ENCODE peak calls at places on chromosome 18, in five cellular contexts. C is iris pigment epithelial cell, H is GM03348, U is NCI-H2029, B is DND-41. E is an unnamed sample.

GRCh38 chr18:74281011-74281638 is 10.6 kb downstream of the CYB5A start:
- DNase-seq in C (no peak), B (no peak), U (no peak), H (no peak), E (no peak)

GRCh38 chr18:57002627-57003026 is 144.3 kb upstream of the BOD1L2 start:
- DNase-seq in H (no peak), C (peak), B (no peak), U (no peak), E (no peak)

GRCh38 chr18:23054553-23054952 is 80.7 kb upstream of the CABLES1 start:
- DNase-seq in C (no peak), U (no peak), H (no peak), B (no peak), E (no peak)

GRCh38 chr18:67735506-67735905 is 219.0 kb upstream of the DSEL start:
- DNase-seq in B (no peak), C (no peak), U (no peak), H (no peak), E (no peak)

GRCh38 chr18:5285326-5285725 is 10.2 kb downstream of the ZBTB14 start:
- DNase-seq in H (no peak), C (no peak), B (no peak), U (peak), E (no peak)

GRCh38 chr18:44325903-44326650 is 354.6 kb upstream of the SETBP1 start:
- DNase-seq in U (peak), B (peak), H (peak), C (peak), E (peak)

GRCh38 chr18:48683197-48683596 is 144.4 kb downstream of the CTIF start:
- DNase-seq in B (no peak), H (no peak), U (no peak), C (no peak), E (no peak)

GRCh38 chr18:32480581-32480980 is 9.9 kb upstream of the GAREM1 start:
- DNase-seq in U (no peak), C (no peak), H (no peak), B (no peak), E (no peak)

GRCh38 chr18:67001052-67001451 is 397.2 kb upstream of the CDH19 start:
- DNase-seq in U (no peak), H (no peak), C (no peak), B (no peak), E (no peak)

GRCh38 chr18:21053127-21053526 is 58.5 kb downstream of the ROCK1 start:
- DNase-seq in U (no peak), H (peak), B (no peak), C (peak), E (peak)

GRCh38 chr18:79424880-79425572 is 29.3 kb downstream of the NFATC1 start:
- DNase-seq in U (no peak), H (no peak), C (no peak), B (no peak), E (no peak)

GRCh38 chr18:7735194-7735593 is 168.1 kb downstream of the PTPRM start:
- DNase-seq in U (no peak), H (no peak), B (no peak), C (no peak), E (no peak)

E was measured in fibroblast of the aortic adventitia.